ENCODE peak calls at places on chromosomes 13 and 19, in eight cellular contexts. One of them, this sample, is unnamed.

GRCh38 chr13:24217601-24218281 is 57.2 kb downstream of the SPATA13 start:
- DNase-seq in substantia nigra: no peak
- DNase-seq in neural progenitor cell: no peak
- DNase-seq in lower lobe of right lung: no peak
- DNase-seq in dorsolateral prefrontal cortex: no peak
- DNase-seq in right cardiac atrium: peak; percentile 62
- DNase-seq in brain microvascular endothelial cell: no peak
- DNase-seq in PC-3: peak; percentile 59
- DNase-seq in this sample: no peak

GRCh38 chr19:18840288-18841260 is 8.8 kb downstream of the UPF1 start:
- DNase-seq in right cardiac atrium: peak; percentile 47
- DNase-seq in brain microvascular endothelial cell: no peak
- DNase-seq in PC-3: no peak
- DNase-seq in lower lobe of right lung: no peak
- DNase-seq in substantia nigra: no peak
- DNase-seq in neural progenitor cell: no peak
- DNase-seq in dorsolateral prefrontal cortex: no peak
- DNase-seq in this sample: no peak

GRCh38 chr19:33788676-33789075 is 8.0 kb upstream of the KCTD15 start:
- DNase-seq in lower lobe of right lung: no peak
- DNase-seq in neural progenitor cell: no peak
- DNase-seq in dorsolateral prefrontal cortex: no peak
- DNase-seq in PC-3: no peak
- DNase-seq in brain microvascular endothelial cell: no peak
- DNase-seq in substantia nigra: no peak
- DNase-seq in right cardiac atrium: no peak
- DNase-seq in this sample: no peak

GRCh38 chr19:17244618-17245534 is 843 bp downstream of the NR2F6 start:
- DNase-seq in right cardiac atrium: peak; percentile 84
- DNase-seq in dorsolateral prefrontal cortex: no peak
- DNase-seq in brain microvascular endothelial cell: no peak
- DNase-seq in substantia nigra: no peak
- DNase-seq in neural progenitor cell: peak; percentile 50
- DNase-seq in lower lobe of right lung: peak; percentile 74
- DNase-seq in PC-3: no peak
- DNase-seq in this sample: no peak

GRCh38 chr19:48424694-48425219 is 21.0 kb upstream of the GRWD1 start:
- DNase-seq in dorsolateral prefrontal cortex: no peak
- DNase-seq in right cardiac atrium: no peak
- DNase-seq in lower lobe of right lung: no peak
- DNase-seq in substantia nigra: no peak
- DNase-seq in brain microvascular endothelial cell: peak; percentile 66
- DNase-seq in PC-3: peak; percentile 37
- DNase-seq in neural progenitor cell: no peak
- DNase-seq in this sample: no peak

GRCh38 chr13:99371956-99372355 is 64.8 kb upstream of the GPR183 start:
- DNase-seq in lower lobe of right lung: no peak
- DNase-seq in neural progenitor cell: no peak
- DNase-seq in dorsolateral prefrontal cortex: no peak
- DNase-seq in substantia nigra: peak; percentile 9
- DNase-seq in brain microvascular endothelial cell: no peak
- DNase-seq in PC-3: no peak
- DNase-seq in right cardiac atrium: no peak
- DNase-seq in this sample: peak; percentile 62

GRCh38 chr19:41893899-41894298 is 10.9 kb downstream of the ARHGEF1 start:
- DNase-seq in substantia nigra: no peak
- DNase-seq in right cardiac atrium: no peak
- DNase-seq in lower lobe of right lung: no peak
- DNase-seq in neural progenitor cell: peak; percentile 38
- DNase-seq in brain microvascular endothelial cell: peak; percentile 15
- DNase-seq in dorsolateral prefrontal cortex: no peak
- DNase-seq in PC-3: no peak
- DNase-seq in this sample: no peak

GRCh38 chr13:35164324-35164932 is 222.4 kb downstream of the NBEA start:
- DNase-seq in brain microvascular endothelial cell: no peak
- DNase-seq in substantia nigra: no peak
- DNase-seq in right cardiac atrium: no peak
- DNase-seq in neural progenitor cell: peak; percentile 46
- DNase-seq in PC-3: peak; percentile 63
- DNase-seq in dorsolateral prefrontal cortex: no peak
- DNase-seq in lower lobe of right lung: no peak
- DNase-seq in this sample: no peak

GRCh38 chr13:95349267-95349666 is 48.0 kb upstream of the ABCC4 start:
- DNase-seq in neural progenitor cell: no peak
- DNase-seq in brain microvascular endothelial cell: no peak
- DNase-seq in dorsolateral prefrontal cortex: no peak
- DNase-seq in right cardiac atrium: no peak
- DNase-seq in lower lobe of right lung: no peak
- DNase-seq in substantia nigra: no peak
- DNase-seq in PC-3: no peak
- DNase-seq in this sample: no peak

GRCh38 chr13:32824671-32825070 is 191.6 kb upstream of the KL start:
- DNase-seq in substantia nigra: no peak
- DNase-seq in lower lobe of right lung: no peak
- DNase-seq in PC-3: peak; percentile 95
- DNase-seq in brain microvascular endothelial cell: peak; percentile 91
- DNase-seq in neural progenitor cell: peak; percentile 16
- DNase-seq in right cardiac atrium: no peak
- DNase-seq in dorsolateral prefrontal cortex: no peak
- DNase-seq in this sample: no peak

GRCh38 chr13:76762731-76763130 is 123.5 kb downstream of the KCTD12 start:
- DNase-seq in lower lobe of right lung: no peak
- DNase-seq in neural progenitor cell: no peak
- DNase-seq in right cardiac atrium: no peak
- DNase-seq in dorsolateral prefrontal cortex: no peak
- DNase-seq in brain microvascular endothelial cell: no peak
- DNase-seq in substantia nigra: no peak
- DNase-seq in PC-3: no peak
- DNase-seq in this sample: no peak

GRCh38 chr13:76769238-76769859 is 116.9 kb downstream of the KCTD12 start:
- DNase-seq in lower lobe of right lung: no peak
- DNase-seq in substantia nigra: no peak
- DNase-seq in dorsolateral prefrontal cortex: no peak
- DNase-seq in PC-3: no peak
- DNase-seq in right cardiac atrium: no peak
- DNase-seq in neural progenitor cell: no peak
- DNase-seq in brain microvascular endothelial cell: no peak
- DNase-seq in this sample: no peak

GRCh38 chr13:76759877-76760276 is 126.3 kb downstream of the KCTD12 start:
- DNase-seq in substantia nigra: no peak
- DNase-seq in PC-3: no peak
- DNase-seq in lower lobe of right lung: no peak
- DNase-seq in brain microvascular endothelial cell: peak; percentile 90
- DNase-seq in neural progenitor cell: no peak
- DNase-seq in right cardiac atrium: no peak
- DNase-seq in dorsolateral prefrontal cortex: no peak
- DNase-seq in this sample: no peak

GRCh38 chr13:76764429-76764828 is 121.8 kb downstream of the KCTD12 start:
- DNase-seq in PC-3: peak; percentile 36
- DNase-seq in lower lobe of right lung: peak; percentile 67
- DNase-seq in neural progenitor cell: no peak
- DNase-seq in right cardiac atrium: peak; percentile 74
- DNase-seq in brain microvascular endothelial cell: peak; percentile 46
- DNase-seq in dorsolateral prefrontal cortex: no peak
- DNase-seq in substantia nigra: no peak
- DNase-seq in this sample: peak; percentile 75

GRCh38 chr13:76764916-76765315 is 121.3 kb downstream of the KCTD12 start:
- DNase-seq in PC-3: no peak
- DNase-seq in right cardiac atrium: no peak
- DNase-seq in substantia nigra: no peak
- DNase-seq in brain microvascular endothelial cell: no peak
- DNase-seq in lower lobe of right lung: no peak
- DNase-seq in dorsolateral prefrontal cortex: no peak
- DNase-seq in neural progenitor cell: no peak
- DNase-seq in this sample: no peak
- H3K27ac ChIP-seq in PC-3: no peak overlapping the region
- H3K27ac ChIP-seq in right cardiac atrium: peak overlapping the region; percentile 19
- H3K27ac ChIP-seq in substantia nigra: no peak overlapping the region
- H3K27ac ChIP-seq in brain microvascular endothelial cell: no peak overlapping the region
- H3K27ac ChIP-seq in lower lobe of right lung: peak overlapping the region; percentile 33
- H3K27ac ChIP-seq in dorsolateral prefrontal cortex: no peak overlapping the region
- H3K27ac ChIP-seq in neural progenitor cell: no peak overlapping the region
- H3K27ac ChIP-seq in this sample: no peak overlapping the region

DNA sequence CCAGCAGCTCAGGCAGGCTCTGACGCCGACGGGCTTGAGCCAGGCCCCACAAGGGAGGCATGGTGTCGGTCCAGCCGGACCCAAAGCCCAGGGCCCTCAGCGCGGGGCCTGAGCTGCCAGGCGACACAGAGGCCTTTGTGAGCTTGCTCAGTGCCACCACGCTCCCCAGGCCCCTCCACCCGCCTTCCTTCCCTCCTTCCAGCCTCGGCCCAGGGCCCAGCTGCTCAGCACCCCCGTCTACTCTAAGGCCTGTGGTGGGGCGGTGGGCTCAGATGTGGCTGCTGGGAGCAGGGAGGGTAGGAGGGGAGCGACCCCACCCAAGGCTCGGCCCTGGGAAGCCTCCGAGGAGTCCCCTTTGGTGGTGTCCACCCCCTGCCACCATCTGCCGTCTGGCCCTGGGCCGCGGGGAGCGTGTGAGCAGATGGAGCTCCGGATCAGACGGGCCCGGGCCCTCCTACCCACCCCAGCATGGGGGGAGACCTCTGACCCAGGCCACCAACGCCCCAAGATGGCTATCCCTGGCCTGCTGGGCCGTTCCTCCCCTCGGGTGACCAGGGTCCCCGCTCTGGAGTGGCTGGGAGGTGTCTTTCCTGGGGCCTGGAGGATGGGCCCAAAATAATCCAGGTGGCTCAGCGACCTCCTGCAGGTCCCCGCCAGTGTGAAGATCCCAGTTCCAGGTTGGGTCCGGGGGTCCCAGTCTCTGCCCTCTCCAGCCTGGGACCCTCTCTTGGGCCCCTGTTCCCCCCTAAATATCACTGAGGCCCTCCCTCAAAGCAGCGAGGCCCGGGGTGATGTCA is 7.8 kb downstream of the ZBTB7A start:
- DNase-seq in lower lobe of right lung: peak; percentile 59
- DNase-seq in substantia nigra: peak; percentile 61
- DNase-seq in dorsolateral prefrontal cortex: peak; percentile 72
- DNase-seq in neural progenitor cell: no peak
- DNase-seq in right cardiac atrium: peak; percentile 79
- DNase-seq in brain microvascular endothelial cell: no peak
- DNase-seq in PC-3: no peak
- DNase-seq in this sample: no peak
- H3K27ac ChIP-seq in lower lobe of right lung: peak overlapping the region; percentile 94
- H3K27ac ChIP-seq in substantia nigra: peak overlapping the region; percentile 99
- H3K27ac ChIP-seq in dorsolateral prefrontal cortex: peak overlapping the region; percentile 94
- H3K27ac ChIP-seq in neural progenitor cell: peak overlapping the region; percentile 78
- H3K27ac ChIP-seq in right cardiac atrium: peak overlapping the region; percentile 94
- H3K27ac ChIP-seq in brain microvascular endothelial cell: peak overlapping the region; percentile 74
- H3K27ac ChIP-seq in PC-3: peak overlapping the region; percentile 88
- H3K27ac ChIP-seq in this sample: peak overlapping the region; percentile 99

GRCh38 chr19:54422136-54422535 is 6.9 kb downstream of the TTYH1 start:
- DNase-seq in dorsolateral prefrontal cortex: no peak
- DNase-seq in brain microvascular endothelial cell: no peak
- DNase-seq in substantia nigra: no peak
- DNase-seq in PC-3: no peak
- DNase-seq in right cardiac atrium: no peak
- DNase-seq in lower lobe of right lung: no peak
- DNase-seq in neural progenitor cell: no peak
- DNase-seq in this sample: no peak
- H3K27ac ChIP-seq in dorsolateral prefrontal cortex: peak overlapping the region; percentile 96
- H3K27ac ChIP-seq in brain microvascular endothelial cell: no peak overlapping the region
- H3K27ac ChIP-seq in substantia nigra: peak overlapping the region; percentile 99
- H3K27ac ChIP-seq in PC-3: no peak overlapping the region
- H3K27ac ChIP-seq in right cardiac atrium: no peak overlapping the region
- H3K27ac ChIP-seq in lower lobe of right lung: no peak overlapping the region
- H3K27ac ChIP-seq in neural progenitor cell: no peak overlapping the region
- H3K27ac ChIP-seq in this sample: no peak overlapping the region

DNA sequence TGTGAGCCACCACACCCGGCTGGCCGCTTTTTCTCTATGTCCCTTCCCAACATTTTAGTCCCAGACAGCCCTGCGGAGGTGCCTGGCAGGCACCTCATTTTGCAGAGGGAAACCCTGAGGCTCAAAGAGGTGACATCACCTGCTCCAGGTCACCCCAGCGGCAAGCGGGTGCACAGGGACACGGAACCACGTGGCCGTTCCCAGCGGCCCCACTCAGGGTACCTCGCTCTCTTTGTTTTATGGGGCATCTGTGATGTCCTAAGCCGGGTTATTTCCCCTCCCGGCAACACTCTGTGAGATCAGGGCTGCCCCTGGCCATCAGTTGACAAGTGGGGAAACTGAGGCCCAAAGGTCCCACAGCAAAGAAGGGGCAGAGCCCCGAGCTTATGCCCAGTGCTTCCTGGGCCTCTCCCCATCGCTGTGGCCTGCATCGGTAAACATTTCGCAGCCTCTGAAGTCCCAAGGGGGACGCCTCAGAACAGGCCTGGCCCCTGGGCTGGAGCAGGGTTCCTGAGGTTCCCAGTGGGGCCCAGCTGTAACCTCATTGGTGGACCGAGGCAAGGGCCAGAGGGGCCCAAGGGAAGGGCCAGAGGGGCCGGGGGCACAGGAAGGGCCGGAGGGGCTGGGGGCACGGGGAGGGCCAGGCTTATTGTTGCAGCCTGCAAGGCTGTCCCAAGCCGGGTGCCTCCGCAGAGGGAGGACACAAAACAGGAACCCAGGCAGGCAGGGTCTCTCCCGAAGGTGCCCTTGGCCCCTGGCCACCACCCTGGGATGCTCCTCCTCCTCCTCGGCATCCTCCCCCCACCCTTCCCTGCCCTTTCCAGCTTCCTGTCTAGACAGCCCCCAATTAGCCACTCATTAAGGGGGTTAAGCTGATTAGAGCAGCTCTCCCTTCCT is 39.0 kb downstream of the SMIM24 start:
- DNase-seq in dorsolateral prefrontal cortex: no peak
- DNase-seq in PC-3: no peak
- DNase-seq in substantia nigra: no peak
- DNase-seq in lower lobe of right lung: no peak
- DNase-seq in right cardiac atrium: peak; percentile 55
- DNase-seq in brain microvascular endothelial cell: no peak
- DNase-seq in neural progenitor cell: no peak
- DNase-seq in this sample: no peak
- H3K27ac ChIP-seq in dorsolateral prefrontal cortex: no peak overlapping the region
- H3K27ac ChIP-seq in PC-3: no peak overlapping the region
- H3K27ac ChIP-seq in substantia nigra: no peak overlapping the region
- H3K27ac ChIP-seq in lower lobe of right lung: no peak overlapping the region
- H3K27ac ChIP-seq in right cardiac atrium: no peak overlapping the region
- H3K27ac ChIP-seq in brain microvascular endothelial cell: no peak overlapping the region
- H3K27ac ChIP-seq in neural progenitor cell: no peak overlapping the region
- H3K27ac ChIP-seq in this sample: no peak overlapping the region

GRCh38 chr19:38704488-38705026 is 39.7 kb downstream of the CAPN12 start:
- DNase-seq in lower lobe of right lung: no peak
- DNase-seq in dorsolateral prefrontal cortex: no peak
- DNase-seq in PC-3: no peak
- DNase-seq in neural progenitor cell: no peak
- DNase-seq in substantia nigra: no peak
- DNase-seq in brain microvascular endothelial cell: no peak
- DNase-seq in right cardiac atrium: no peak
- DNase-seq in this sample: no peak
- H3K27ac ChIP-seq in lower lobe of right lung: peak overlapping the region; percentile 36
- H3K27ac ChIP-seq in dorsolateral prefrontal cortex: no peak overlapping the region
- H3K27ac ChIP-seq in PC-3: no peak overlapping the region
- H3K27ac ChIP-seq in neural progenitor cell: no peak overlapping the region
- H3K27ac ChIP-seq in substantia nigra: peak overlapping the region; percentile 31
- H3K27ac ChIP-seq in brain microvascular endothelial cell: no peak overlapping the region
- H3K27ac ChIP-seq in right cardiac atrium: peak overlapping the region; percentile 69
- H3K27ac ChIP-seq in this sample: peak overlapping the region; percentile 97

GRCh38 chr19:35767288-35768081 is 7.9 kb upstream of the ARHGAP33 start:
- DNase-seq in lower lobe of right lung: no peak
- DNase-seq in PC-3: no peak
- DNase-seq in right cardiac atrium: no peak
- DNase-seq in neural progenitor cell: peak; percentile 65
- DNase-seq in brain microvascular endothelial cell: no peak
- DNase-seq in dorsolateral prefrontal cortex: no peak
- DNase-seq in substantia nigra: no peak
- DNase-seq in this sample: no peak
- H3K27ac ChIP-seq in lower lobe of right lung: no peak overlapping the region
- H3K27ac ChIP-seq in PC-3: no peak overlapping the region
- H3K27ac ChIP-seq in right cardiac atrium: no peak overlapping the region
- H3K27ac ChIP-seq in neural progenitor cell: no peak overlapping the region
- H3K27ac ChIP-seq in brain microvascular endothelial cell: no peak overlapping the region
- H3K27ac ChIP-seq in dorsolateral prefrontal cortex: no peak overlapping the region
- H3K27ac ChIP-seq in substantia nigra: no peak overlapping the region
- H3K27ac ChIP-seq in this sample: no peak overlapping the region

This sample was measured in coronary artery.